ENCODE peak calls at places on chromosomes 3 and 15, in six cellular contexts. One of them, this sample, is unnamed.

GRCh38 chr3:119433613-119434325 is 29.6 kb downstream of the TMEM39A start:
- DNase-seq in fibroblast of pulmonary artery: no peak
- DNase-seq in AG04450: no peak
- DNase-seq in kidney: no peak
- DNase-seq in dorsolateral prefrontal cortex: no peak
- DNase-seq in psoas muscle: no peak
- DNase-seq in this sample: no peak

GRCh38 chr3:38454884-38455638 is 1.4 kb downstream of the ACVR2B start:
- DNase-seq in fibroblast of pulmonary artery: peak
- DNase-seq in psoas muscle: peak
- DNase-seq in kidney: peak
- DNase-seq in dorsolateral prefrontal cortex: peak
- DNase-seq in AG04450: no peak
- DNase-seq in this sample: no peak

GRCh38 chr3:8887435-8888295 is 75.6 kb downstream of the RAD18 start:
- DNase-seq in AG04450: no peak
- DNase-seq in fibroblast of pulmonary artery: no peak
- DNase-seq in dorsolateral prefrontal cortex: no peak
- DNase-seq in psoas muscle: no peak
- DNase-seq in kidney: no peak
- DNase-seq in this sample: no peak

GRCh38 chr3:178421069-178421468 is 115.2 kb upstream of the KCNMB2 start:
- DNase-seq in AG04450: no peak
- DNase-seq in fibroblast of pulmonary artery: no peak
- DNase-seq in kidney: no peak
- DNase-seq in psoas muscle: no peak
- DNase-seq in dorsolateral prefrontal cortex: no peak
- DNase-seq in this sample: no peak

GRCh38 chr15:81863157-81863556 is 182.7 kb downstream of the MEX3B start:
- DNase-seq in psoas muscle: no peak
- DNase-seq in kidney: no peak
- DNase-seq in AG04450: peak
- DNase-seq in dorsolateral prefrontal cortex: no peak
- DNase-seq in fibroblast of pulmonary artery: no peak
- DNase-seq in this sample: no peak

GRCh38 chr3:144437989-144438388 is 466.4 kb downstream of the DIPK2A start:
- DNase-seq in fibroblast of pulmonary artery: no peak
- DNase-seq in dorsolateral prefrontal cortex: no peak
- DNase-seq in AG04450: no peak
- DNase-seq in kidney: no peak
- DNase-seq in psoas muscle: no peak
- DNase-seq in this sample: no peak

GRCh38 chr3:74539879-74540278 is 74.6 kb downstream of the CNTN3 start:
- DNase-seq in psoas muscle: no peak
- DNase-seq in dorsolateral prefrontal cortex: no peak
- DNase-seq in fibroblast of pulmonary artery: no peak
- DNase-seq in AG04450: no peak
- DNase-seq in kidney: no peak
- DNase-seq in this sample: no peak

GRCh38 chr3:140004271-140004670 is 69.3 kb downstream of the CLSTN2 start:
- DNase-seq in AG04450: no peak
- DNase-seq in dorsolateral prefrontal cortex: no peak
- DNase-seq in kidney: no peak
- DNase-seq in psoas muscle: no peak
- DNase-seq in fibroblast of pulmonary artery: no peak
- DNase-seq in this sample: no peak

GRCh38 chr15:98860647-98861041 is 146.9 kb downstream of the PGPEP1L start:
- DNase-seq in dorsolateral prefrontal cortex: no peak
- DNase-seq in kidney: no peak
- DNase-seq in psoas muscle: no peak
- DNase-seq in AG04450: no peak
- DNase-seq in fibroblast of pulmonary artery: no peak
- DNase-seq in this sample: no peak

GRCh38 chr15:43821505-43821904 is 3.0 kb downstream of the MFAP1 start:
- DNase-seq in psoas muscle: no peak
- DNase-seq in fibroblast of pulmonary artery: no peak
- DNase-seq in kidney: no peak
- DNase-seq in dorsolateral prefrontal cortex: no peak
- DNase-seq in AG04450: peak
- DNase-seq in this sample: no peak
- H3K4me3 ChIP-seq in psoas muscle: no peak
- H3K4me3 ChIP-seq in fibroblast of pulmonary artery: no peak
- H3K4me3 ChIP-seq in kidney: no peak
- H3K4me3 ChIP-seq in dorsolateral prefrontal cortex: no peak
- H3K4me3 ChIP-seq in AG04450: peak
- H3K4me3 ChIP-seq in this sample: no peak

DNA sequence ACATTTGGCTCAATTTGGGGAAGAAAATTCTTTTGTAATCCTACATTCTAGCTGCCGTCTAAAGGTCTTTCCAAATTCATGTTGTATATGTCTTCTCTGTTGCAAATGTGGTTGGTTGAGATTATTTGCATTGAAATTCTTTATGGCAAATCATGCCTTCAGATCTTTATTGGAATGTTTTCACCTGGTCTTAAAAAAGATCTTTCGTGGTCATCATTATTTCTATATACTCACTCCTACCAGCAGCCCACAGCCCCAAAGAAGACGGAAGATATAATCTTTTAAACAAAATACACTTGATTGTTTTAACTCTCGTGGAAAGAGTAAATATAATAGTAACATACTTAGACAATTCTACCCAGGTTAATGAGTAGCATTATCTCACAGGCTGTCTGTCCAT is 41.5 kb upstream of the PPARG start:
- DNase-seq in kidney: no peak
- DNase-seq in AG04450: no peak
- DNase-seq in fibroblast of pulmonary artery: no peak
- DNase-seq in dorsolateral prefrontal cortex: no peak
- DNase-seq in psoas muscle: no peak
- DNase-seq in this sample: no peak
- H3K4me3 ChIP-seq in kidney: no peak
- H3K4me3 ChIP-seq in AG04450: no peak
- H3K4me3 ChIP-seq in fibroblast of pulmonary artery: no peak
- H3K4me3 ChIP-seq in dorsolateral prefrontal cortex: no peak
- H3K4me3 ChIP-seq in psoas muscle: no peak
- H3K4me3 ChIP-seq in this sample: no peak

GRCh38 chr3:20154078-20154477 is 31.9 kb downstream of the SGO1 start:
- DNase-seq in kidney: no peak
- DNase-seq in dorsolateral prefrontal cortex: no peak
- DNase-seq in psoas muscle: no peak
- DNase-seq in AG04450: no peak
- DNase-seq in fibroblast of pulmonary artery: no peak
- DNase-seq in this sample: no peak
- H3K4me3 ChIP-seq in kidney: no peak
- H3K4me3 ChIP-seq in dorsolateral prefrontal cortex: no peak
- H3K4me3 ChIP-seq in psoas muscle: no peak
- H3K4me3 ChIP-seq in AG04450: no peak
- H3K4me3 ChIP-seq in fibroblast of pulmonary artery: no peak
- H3K4me3 ChIP-seq in this sample: no peak

GRCh38 chr3:152270145-152270870 is 1.6 kb downstream of the MBNL1 start:
- DNase-seq in AG04450: no peak
- DNase-seq in dorsolateral prefrontal cortex: no peak
- DNase-seq in psoas muscle: peak
- DNase-seq in fibroblast of pulmonary artery: peak
- DNase-seq in kidney: no peak
- DNase-seq in this sample: peak

GRCh38 chr3:152270944-152271343 is 2.2 kb downstream of the MBNL1 start:
- DNase-seq in psoas muscle: no peak
- DNase-seq in dorsolateral prefrontal cortex: no peak
- DNase-seq in AG04450: no peak
- DNase-seq in fibroblast of pulmonary artery: no peak
- DNase-seq in kidney: no peak
- DNase-seq in this sample: peak

GRCh38 chr3:152269423-152270144 is 855 bp downstream of the MBNL1 start:
- DNase-seq in kidney: peak
- DNase-seq in AG04450: peak
- DNase-seq in fibroblast of pulmonary artery: peak
- DNase-seq in psoas muscle: peak
- DNase-seq in dorsolateral prefrontal cortex: no peak
- DNase-seq in this sample: peak

GRCh38 chr3:152272771-152273242 is 4.1 kb downstream of the MBNL1 start:
- DNase-seq in dorsolateral prefrontal cortex: no peak
- DNase-seq in psoas muscle: no peak
- DNase-seq in AG04450: peak
- DNase-seq in fibroblast of pulmonary artery: peak
- DNase-seq in kidney: no peak
- DNase-seq in this sample: peak

GRCh38 chr3:152271465-152272035 is 2.8 kb downstream of the MBNL1 start:
- DNase-seq in psoas muscle: no peak
- DNase-seq in kidney: no peak
- DNase-seq in AG04450: no peak
- DNase-seq in dorsolateral prefrontal cortex: no peak
- DNase-seq in fibroblast of pulmonary artery: no peak
- DNase-seq in this sample: peak
- H3K4me3 ChIP-seq in psoas muscle: peak
- H3K4me3 ChIP-seq in kidney: peak
- H3K4me3 ChIP-seq in AG04450: peak
- H3K4me3 ChIP-seq in dorsolateral prefrontal cortex: peak
- H3K4me3 ChIP-seq in fibroblast of pulmonary artery: peak
- H3K4me3 ChIP-seq in this sample: peak

GRCh38 chr15:65982941-65983340 is 113.7 kb downstream of the RAB11A start:
- DNase-seq in fibroblast of pulmonary artery: no peak
- DNase-seq in AG04450: no peak
- DNase-seq in kidney: no peak
- DNase-seq in dorsolateral prefrontal cortex: no peak
- DNase-seq in psoas muscle: no peak
- DNase-seq in this sample: no peak
- H3K4me3 ChIP-seq in fibroblast of pulmonary artery: no peak
- H3K4me3 ChIP-seq in AG04450: no peak
- H3K4me3 ChIP-seq in kidney: no peak
- H3K4me3 ChIP-seq in dorsolateral prefrontal cortex: no peak
- H3K4me3 ChIP-seq in psoas muscle: no peak
- H3K4me3 ChIP-seq in this sample: no peak